ENCODE peak calls at places on chromosomes 2 and 18, in eight cellular contexts. I, L, E, A, S, Y, M and K are unnamed samples.

GRCh38 chr2:64001382-64002101 is 17.7 kb downstream of the VPS54 start:
- DNase-seq in I (no peak), L (no peak), E (no peak), A (no peak), S (no peak), Y (no peak), M (no peak), K (no peak)

GRCh38 chr2:17643031-17643615 is 102.6 kb downstream of the VSNL1 start:
- DNase-seq in I (peak; percentile 93), L (peak; percentile 83), E (no peak), A (no peak), S (no peak), Y (peak; percentile 68), M (peak; percentile 85), K (no peak)

GRCh38 chr2:80496770-80497169 is 192.2 kb upstream of the LRRTM1 start:
- DNase-seq in I (peak; percentile 37), L (no peak), E (no peak), A (no peak), S (no peak), Y (peak; percentile 12), M (no peak), K (no peak)

GRCh38 chr2:227106845-227107759 is 56.9 kb downstream of the COL4A4 start:
- DNase-seq in I (peak; percentile 84), L (no peak), E (no peak), A (peak; percentile 72), S (peak; percentile 53), Y (peak; percentile 51), M (peak; percentile 72), K (no peak)

GRCh38 chr2:26493631-26494030 is 15.7 kb upstream of the OTOF start:
- DNase-seq in I (no peak), L (no peak), E (no peak), A (no peak), S (no peak), Y (no peak), M (no peak), K (no peak)

GRCh38 chr2:151928380-151928779 is 100.2 kb upstream of the ARL5A start:
- DNase-seq in I (no peak), L (no peak), E (no peak), A (no peak), S (no peak), Y (no peak), M (no peak), K (no peak)

GRCh38 chr2:31163011-31163540 is 24.8 kb upstream of the GALNT14 start:
- DNase-seq in I (no peak), L (no peak), E (no peak), A (no peak), S (no peak), Y (no peak), M (no peak), K (no peak)

GRCh38 chr2:222673883-222674282 is 2.4 kb downstream of the MOGAT1 start:
- DNase-seq in I (no peak), L (no peak), E (no peak), A (no peak), S (no peak), Y (no peak), M (no peak), K (no peak)

GRCh38 chr18:56299740-56300139 is 338.7 kb downstream of the TXNL1 start:
- DNase-seq in I (no peak), L (no peak), E (no peak), A (no peak), S (no peak), Y (no peak), M (no peak), K (no peak)

GRCh38 chr18:56298935-56299334 is 339.5 kb downstream of the TXNL1 start:
- DNase-seq in I (peak; percentile 42), L (no peak), E (no peak), A (no peak), S (no peak), Y (peak; percentile 31), M (no peak), K (no peak)

GRCh38 chr18:56291229-56291796 is 347.1 kb downstream of the TXNL1 start:
- DNase-seq in I (no peak), L (no peak), E (no peak), A (no peak), S (no peak), Y (no peak), M (no peak), K (no peak)

GRCh38 chr18:56296381-56296780 is 342.0 kb downstream of the TXNL1 start:
- DNase-seq in I (no peak), L (no peak), E (no peak), A (no peak), S (no peak), Y (no peak), M (no peak), K (no peak)

GRCh38 chr18:56294484-56295183 is 343.8 kb downstream of the TXNL1 start:
- DNase-seq in I (no peak), L (no peak), E (no peak), A (no peak), S (no peak), Y (no peak), M (no peak), K (no peak)
- H3K4me1 ChIP-seq in I (peaks cover 12% of the 10 kb centered on the region), L (no peaks in the 10 kb centered on the region), E (peaks cover 2% of the 10 kb centered on the region), A (no peaks in the 10 kb centered on the region), S (no peaks in the 10 kb centered on the region), Y (peaks cover 6% of the 10 kb centered on the region), M (no peaks in the 10 kb centered on the region), K (peaks cover 3% of the 10 kb centered on the region)

GRCh38 chr18:4232656-4233055 is 222.5 kb downstream of the DLGAP1 start:
- DNase-seq in I (no peak), L (no peak), E (no peak), A (no peak), S (no peak), Y (no peak), M (no peak), K (no peak)

GRCh38 chr18:4242431-4243161 is 212.5 kb downstream of the DLGAP1 start:
- DNase-seq in I (no peak), L (no peak), E (no peak), A (no peak), S (no peak), Y (no peak), M (no peak), K (no peak)

GRCh38 chr18:4241218-4241617 is 213.9 kb downstream of the DLGAP1 start:
- DNase-seq in I (no peak), L (no peak), E (no peak), A (no peak), S (no peak), Y (no peak), M (no peak), K (no peak)

GRCh38 chr18:4233468-4233867 is 221.6 kb downstream of the DLGAP1 start:
- DNase-seq in I (no peak), L (no peak), E (no peak), A (no peak), S (no peak), Y (no peak), M (no peak), K (no peak)

DNA sequence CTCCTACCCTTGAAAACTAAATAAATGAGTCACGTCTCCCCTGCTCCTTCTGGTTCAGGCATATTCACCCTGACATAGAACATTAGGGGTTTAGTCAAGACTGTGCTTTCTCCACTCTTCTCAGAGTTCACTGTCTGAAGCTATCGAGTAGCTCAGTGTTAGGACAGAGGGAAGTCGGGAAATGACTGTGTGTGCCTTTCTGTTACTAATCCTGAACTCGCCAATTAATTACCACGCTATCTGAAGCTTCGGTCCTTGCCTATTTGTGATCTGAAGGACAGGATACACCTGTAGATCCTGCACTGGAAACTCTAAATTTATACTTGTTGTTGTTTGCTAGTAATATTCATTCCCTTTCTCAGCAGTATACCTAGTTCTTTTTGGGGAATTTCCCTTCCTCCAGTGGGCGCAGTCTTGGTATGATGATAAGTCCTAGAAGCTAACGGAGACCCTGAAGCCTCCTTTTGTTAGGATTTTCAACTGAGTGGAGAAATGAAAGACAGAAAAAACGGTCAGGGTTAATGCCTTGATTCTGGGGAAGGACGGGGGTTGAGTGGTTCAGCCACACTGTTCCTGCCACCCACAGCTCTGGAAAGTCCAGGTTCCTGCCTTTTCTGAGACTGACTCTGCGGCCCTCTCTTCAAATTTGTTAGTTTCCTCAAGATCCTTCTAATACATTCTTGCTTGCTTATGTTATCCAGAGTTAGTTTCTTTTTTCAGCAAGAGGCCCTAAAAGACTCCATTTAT is 218.0 kb downstream of the DLGAP1 start:
- DNase-seq in I (no peak), L (no peak), E (no peak), A (no peak), S (no peak), Y (no peak), M (no peak), K (no peak)
- H3K4me1 ChIP-seq in I (no peaks in the 10 kb centered on the region), L (peaks cover 3% of the 10 kb centered on the region), E (no peaks in the 10 kb centered on the region), A (no peaks in the 10 kb centered on the region), S (no peaks in the 10 kb centered on the region), Y (no peaks in the 10 kb centered on the region), M (no peaks in the 10 kb centered on the region), K (no peaks in the 10 kb centered on the region)

GRCh38 chr18:36131692-36132483 is 2.2 kb downstream of the ELP2 start:
- DNase-seq in I (no peak), L (no peak), E (no peak), A (no peak), S (no peak), Y (no peak), M (no peak), K (no peak)

GRCh38 chr18:36129300-36130038 is at the start of the genes ELP2 and SLC39A6:
- DNase-seq in I (peak; percentile 97), L (peak; percentile 98), E (peak; percentile 98), A (peak; percentile 95), S (peak; percentile 97), Y (peak; percentile 93), M (peak; percentile 99), K (peak; percentile 96)

GRCh38 chr18:36130883-36131653 is 1.4 kb downstream of the ELP2 start:
- DNase-seq in I (no peak), L (no peak), E (no peak), A (no peak), S (no peak), Y (no peak), M (no peak), K (no peak)

GRCh38 chr18:36128907-36129299 is 237 bp downstream of the SLC39A6 start:
- DNase-seq in I (no peak), L (no peak), E (peak; percentile 81), A (no peak), S (no peak), Y (no peak), M (no peak), K (no peak)

DNA sequence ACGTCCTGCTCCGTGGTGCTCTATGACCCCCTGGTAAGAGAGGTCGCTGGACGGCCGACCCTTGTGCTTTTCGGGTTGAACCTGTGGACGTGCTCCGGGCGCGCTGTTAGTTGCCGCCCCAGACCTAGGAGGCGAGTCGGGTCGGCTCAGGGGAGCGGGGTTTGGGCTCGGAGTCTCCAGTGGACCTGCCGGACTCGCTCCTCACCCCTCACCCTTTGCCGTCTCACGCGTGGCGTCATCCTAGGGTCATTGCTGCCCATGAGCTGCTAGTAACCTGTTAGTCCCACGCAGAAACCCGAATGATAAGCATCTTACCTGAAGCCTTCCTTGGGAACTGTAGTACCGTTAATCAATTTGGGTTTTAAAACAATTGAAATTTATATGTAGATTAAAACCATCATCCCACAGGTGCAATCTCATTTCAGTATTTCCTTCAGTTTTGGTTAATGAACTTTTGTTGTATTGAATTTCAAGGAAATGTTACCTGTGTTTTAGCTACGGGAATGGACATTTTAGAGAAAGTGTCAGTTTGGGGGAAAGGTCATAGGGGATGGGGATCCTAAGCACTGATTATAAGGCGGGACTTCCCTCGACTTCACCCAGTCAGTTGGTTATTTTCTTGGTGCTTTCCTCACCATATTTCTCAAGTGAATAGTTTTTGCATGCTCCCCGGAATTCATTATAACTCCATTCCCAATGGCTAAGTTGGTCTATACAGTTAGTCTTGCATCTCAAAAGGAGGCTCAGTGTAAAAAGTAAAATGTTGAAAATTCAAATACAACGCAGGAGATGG is 536 bp downstream of the ELP2 start:
- DNase-seq in I (no peak), L (no peak), E (no peak), A (no peak), S (no peak), Y (no peak), M (no peak), K (no peak)
- H3K4me1 ChIP-seq in I (peaks cover 13% of the 10 kb centered on the region), L (no peaks in the 10 kb centered on the region), E (peaks cover 41% of the 10 kb centered on the region), A (peaks cover 33% of the 10 kb centered on the region), S (peaks cover 33% of the 10 kb centered on the region), Y (peaks cover 6% of the 10 kb centered on the region), M (peaks cover 27% of the 10 kb centered on the region), K (peaks cover 43% of the 10 kb centered on the region)

GRCh38 chr2:96146881-96147592 is 1.8 kb upstream of the DUSP2 start:
- DNase-seq in I (no peak), L (peak; percentile 76), E (peak; percentile 56), A (no peak), S (peak; percentile 6), Y (no peak), M (peak; percentile 77), K (peak; percentile 19)

GRCh38 chr2:96144481-96145027 is 686 bp downstream of the DUSP2 start:
- DNase-seq in I (no peak), L (peak; percentile 66), E (no peak), A (peak; percentile 48), S (peak; percentile 52), Y (no peak), M (no peak), K (no peak)

GRCh38 chr2:96145028-96145939 is at the start of gene DUSP2:
- DNase-seq in I (peak; percentile 79), L (peak; percentile 88), E (peak; percentile 83), A (peak; percentile 65), S (peak; percentile 87), Y (peak; percentile 50), M (peak; percentile 81), K (peak; percentile 64)

GRCh38 chr2:96147593-96148201 is 2.5 kb upstream of the DUSP2 start:
- DNase-seq in I (no peak), L (peak; percentile 38), E (peak; percentile 73), A (no peak), S (peak; percentile 6), Y (no peak), M (no peak), K (no peak)

GRCh38 chr2:96146151-96146880 is 1.1 kb upstream of the DUSP2 start:
- DNase-seq in I (peak; percentile 60), L (peak; percentile 90), E (peak; percentile 85), A (no peak), S (peak; percentile 73), Y (no peak), M (peak; percentile 68), K (peak; percentile 52)
- H3K4me1 ChIP-seq in I (peaks cover 14% of the 10 kb centered on the region), L (no peaks in the 10 kb centered on the region), E (peaks cover 54% of the 10 kb centered on the region), A (peaks cover 24% of the 10 kb centered on the region), S (peaks cover 25% of the 10 kb centered on the region), Y (peaks cover 44% of the 10 kb centered on the region), M (peaks cover 27% of the 10 kb centered on the region), K (peaks cover 46% of the 10 kb centered on the region)